ENCODE peak calls at places on chromosomes 16 and 17, in five cellular contexts. B, G, R, O and K are unnamed samples.

GRCh38 chr17:4641297-4642195 is at the start of gene ALOX15:
- DNase-seq in B (no peak), G (no peak), R (no peak), O (peak), K (peak)

GRCh38 chr16:79607587-79607986 is 7.0 kb upstream of the MAF start:
- DNase-seq in B (no peak), G (no peak), R (no peak), O (no peak), K (no peak)

GRCh38 chr16:79269211-79269863 is 331.2 kb downstream of the MAF start:
- DNase-seq in B (no peak), G (no peak), R (no peak), O (no peak), K (no peak)

GRCh38 chr17:22459331-22459952 is 767.1 kb downstream of the KCNJ18 start:
- DNase-seq in B (no peak), G (no peak), R (no peak), O (no peak), K (no peak)

GRCh38 chr17:68351395-68351794 is 60.1 kb downstream of the ARSG start:
- DNase-seq in B (peak), G (no peak), R (no peak), O (no peak), K (no peak)

GRCh38 chr17:48624544-48625501 is 1.3 kb downstream of the HOXB9 start:
- DNase-seq in B (no peak), G (peak), R (no peak), O (peak), K (no peak)

GRCh38 chr16:10629592-10629963 is 49.2 kb upstream of the EMP2 start:
- DNase-seq in B (no peak), G (no peak), R (no peak), O (peak), K (no peak)

GRCh38 chr17:71438631-71439146 is 682.1 kb upstream of the SOX9 start:
- DNase-seq in B (peak), G (no peak), R (peak), O (no peak), K (no peak)

GRCh38 chr16:68374961-68375660 is 64.3 kb downstream of the PRMT7 start:
- DNase-seq in B (no peak), G (no peak), R (no peak), O (no peak), K (no peak)

GRCh38 chr16:84115919-84116719 is 623 bp downstream of the MBTPS1 start:
- DNase-seq in B (peak), G (no peak), R (no peak), O (no peak), K (no peak)

GRCh38 chr16:11314309-11314894 is 30.9 kb upstream of the RMI2 start:
- DNase-seq in B (no peak), G (no peak), R (no peak), O (no peak), K (no peak)

GRCh38 chr16:73404001-73404400 is 356.1 kb upstream of the ZFHX3 start:
- DNase-seq in B (no peak), G (no peak), R (no peak), O (no peak), K (peak)

DNA sequence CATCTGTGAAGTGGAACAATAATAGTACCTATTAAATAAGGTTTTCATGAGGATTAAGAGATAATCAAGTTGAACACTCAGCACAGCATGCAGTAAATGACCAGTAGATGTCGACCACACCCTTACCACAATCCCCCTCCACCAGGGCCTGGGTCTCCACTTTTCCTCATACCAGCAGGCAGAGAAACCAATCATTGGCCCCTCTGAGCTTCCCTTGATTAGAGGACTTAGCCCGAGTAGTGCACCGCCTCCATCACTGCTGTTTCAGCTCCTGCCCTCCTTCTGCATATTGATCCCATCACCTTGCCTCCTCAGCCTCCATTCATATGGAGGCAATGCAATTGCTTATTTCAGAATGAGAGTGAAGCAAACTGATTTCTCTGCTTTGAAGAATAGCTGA is 96.5 kb upstream of the CDH11 start:
- DNase-seq in B (no peak), G (no peak), R (no peak), O (no peak), K (no peak)
- TF ChIP-seq CTCF in B (no peak), G (no peak), R (no peak), O (no peak), K (no peak)

GRCh38 chr17:53033297-53033696 is 789.4 kb upstream of the KIF2B start:
- DNase-seq in B (no peak), G (no peak), R (no peak), O (no peak), K (no peak)

GRCh38 chr17:53032861-53033271 is 789.9 kb upstream of the KIF2B start:
- DNase-seq in B (no peak), G (no peak), R (no peak), O (peak), K (peak)
- TF ChIP-seq CTCF in B (no peak), G (peak), R (no peak), O (peak), K (peak)

GRCh38 chr17:35069311-35069710 is 5.8 kb upstream of the RFFL start:
- DNase-seq in B (peak), G (no peak), R (no peak), O (no peak), K (no peak)

GRCh38 chr17:35068249-35068648 is 4.7 kb upstream of the RFFL start:
- DNase-seq in B (no peak), G (no peak), R (no peak), O (no peak), K (no peak)

GRCh38 chr17:35065880-35066279 is 2.4 kb upstream of the RFFL start:
- DNase-seq in B (no peak), G (no peak), R (no peak), O (no peak), K (no peak)

GRCh38 chr17:35062284-35062683 is 1.2 kb downstream of the RFFL start:
- DNase-seq in B (no peak), G (no peak), R (no peak), O (no peak), K (no peak)

DNA sequence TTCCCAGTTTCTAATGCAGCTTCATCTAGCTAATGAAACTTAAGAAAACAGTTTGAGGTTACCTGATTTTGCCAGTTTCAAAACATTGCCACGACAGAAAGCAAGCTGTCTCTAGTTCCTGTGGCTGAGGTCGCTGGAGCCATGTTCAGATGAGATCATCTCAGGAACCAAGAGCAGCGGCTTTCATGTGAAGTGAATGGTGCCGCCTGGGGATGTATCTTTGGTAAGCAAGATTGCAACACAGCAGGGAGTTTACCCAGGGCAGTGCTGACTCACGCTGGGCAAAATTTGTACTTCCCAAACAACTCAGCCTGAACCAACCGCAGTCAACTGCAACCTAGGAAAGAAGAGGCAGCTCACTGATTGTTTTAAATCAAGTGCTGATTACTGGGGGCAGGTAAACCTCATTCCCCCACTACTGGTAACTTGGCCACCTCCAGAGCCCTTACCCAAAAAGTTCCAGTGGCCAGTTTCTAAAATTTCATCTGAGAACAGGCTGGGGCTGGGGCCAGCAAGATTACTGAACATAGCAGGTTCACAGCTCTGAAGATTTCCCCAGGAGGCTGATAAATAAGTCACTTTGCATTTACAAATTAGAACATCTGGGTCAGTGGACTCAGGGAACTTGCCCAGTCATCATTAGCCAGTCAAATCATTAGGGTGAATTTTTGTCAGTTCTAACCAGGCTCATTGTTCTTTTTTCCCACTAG is at the start of gene RFFL:
- DNase-seq in B (peak), G (peak), R (peak), O (peak), K (peak)
- TF ChIP-seq CTCF in B (no peak), G (no peak), R (peak), O (no peak), K (no peak)

GRCh38 chr17:56676807-56677206 is 83.3 kb downstream of the NOG start:
- DNase-seq in B (peak), G (no peak), R (no peak), O (no peak), K (no peak)
- TF ChIP-seq CTCF in B (peak), G (no peak), R (no peak), O (no peak), K (no peak)

DNA sequence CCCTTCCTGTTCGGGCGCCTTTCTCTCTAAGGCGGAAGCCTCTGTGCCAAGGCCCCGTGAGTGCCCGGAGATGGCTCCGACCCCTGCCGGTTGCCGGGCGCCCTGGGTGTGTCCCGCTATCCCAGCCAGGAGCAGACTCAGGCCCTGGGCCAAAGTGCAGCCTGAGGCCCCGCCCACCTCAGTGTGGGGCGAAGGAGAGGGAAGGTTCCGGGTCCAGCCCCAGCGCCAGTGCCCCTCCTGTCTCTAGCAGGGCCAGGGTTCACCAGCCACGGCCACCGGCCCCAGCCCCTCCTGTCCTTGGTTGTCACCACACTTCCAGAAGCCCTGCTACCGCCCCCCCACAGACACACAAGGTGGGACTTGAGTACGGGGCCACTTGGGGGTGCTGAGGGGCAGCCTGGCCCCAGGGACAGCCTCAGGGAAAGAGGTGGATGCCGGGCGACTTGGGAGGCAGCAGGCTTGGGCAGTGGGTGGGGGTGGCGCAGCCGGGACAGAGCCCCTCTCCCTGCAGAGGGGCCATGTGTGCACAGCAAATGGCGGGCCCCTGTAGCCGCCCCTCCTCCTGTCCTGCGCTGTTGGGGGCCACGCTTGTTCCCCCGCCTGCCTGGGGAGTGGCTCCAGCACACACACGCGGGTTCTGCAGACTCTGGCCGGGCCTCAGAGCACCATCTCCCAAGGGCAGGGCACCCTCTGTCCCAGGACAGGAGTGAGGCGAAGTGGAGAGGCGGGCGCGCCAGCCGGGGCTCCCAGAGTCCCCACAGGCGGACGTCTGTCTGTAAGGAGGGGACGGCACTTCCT is 6.0 kb downstream of the C1QTNF8 start:
- DNase-seq in B (no peak), G (peak), R (no peak), O (no peak), K (no peak)
- TF ChIP-seq CTCF in B (no peak), G (no peak), R (no peak), O (no peak), K (no peak)

GRCh38 chr17:38824899-38825761 is at the start of gene CWC25:
- DNase-seq in B (peak), G (peak), R (peak), O (peak), K (peak)
- TF ChIP-seq CTCF in B (no peak), G (no peak), R (no peak), O (no peak), K (no peak)

GRCh38 chr17:81923302-81924260 is 4.0 kb downstream of the MAFG start:
- DNase-seq in B (peak), G (peak), R (no peak), O (peak), K (peak)
- TF ChIP-seq CTCF in B (peak), G (no peak), R (no peak), O (no peak), K (no peak)

DNA sequence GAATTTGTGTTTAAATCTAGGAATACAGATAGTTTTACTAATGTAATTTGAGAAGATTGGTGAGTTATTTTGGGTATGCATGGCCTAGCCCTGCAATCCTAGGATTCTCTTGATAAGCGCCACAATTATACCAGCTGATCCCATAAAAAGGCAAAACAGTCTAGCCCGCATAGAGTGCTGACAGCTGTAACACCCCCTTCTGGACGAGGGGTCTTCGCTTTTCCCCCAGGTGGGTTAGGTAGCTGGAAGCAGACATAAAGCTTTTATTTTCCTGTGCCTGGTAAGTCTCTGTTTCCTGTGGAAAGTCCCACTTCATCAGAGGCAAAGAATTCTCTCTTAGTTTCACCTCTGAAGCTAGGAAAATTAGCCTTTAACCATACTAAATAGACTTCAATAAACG is 108.3 kb downstream of the YPEL2 start:
- DNase-seq in B (no peak), G (no peak), R (no peak), O (no peak), K (no peak)
- TF ChIP-seq CTCF in B (peak), G (no peak), R (no peak), O (no peak), K (no peak)